ENCODE peak calls at places on chromosomes 2 and 18, in five cellular contexts. S is suprapubic skin, A is RWPE1, K is osteoblast, L is fibroblast of lung. E is an unnamed sample.

GRCh38 chr2:230627806-230628724 is 84.6 kb upstream of the CAB39 start:
- DNase-seq in S (no peak), L (peak), A (no peak), K (peak), E (no peak)

GRCh38 chr2:100974712-100975520 is 27.2 kb upstream of the RPL31 start:
- DNase-seq in L (no peak), A (no peak), S (no peak), K (no peak), E (no peak)

GRCh38 chr2:146312899-146313298 is 1531.9 kb upstream of the ACVR2A start:
- DNase-seq in K (no peak), A (no peak), S (no peak), L (peak), E (no peak)

GRCh38 chr18:63162271-63163014 is 157.1 kb downstream of the BCL2 start:
- DNase-seq in A (no peak), S (no peak), L (peak), K (no peak), E (no peak)

GRCh38 chr18:39661856-39662366 is 2096.3 kb upstream of the CELF4 start:
- DNase-seq in L (no peak), K (no peak), S (no peak), A (no peak), E (no peak)

GRCh38 chr18:14086459-14087231 is 45.6 kb downstream of the ZNF519 start:
- DNase-seq in S (no peak), A (no peak), K (peak), L (peak), E (no peak)

GRCh38 chr2:23814963-23815362 is 112.0 kb downstream of the ATAD2B start:
- DNase-seq in A (no peak), L (no peak), K (no peak), S (no peak), E (no peak)

GRCh38 chr2:235510305-235510704 is 16.5 kb downstream of the AGAP1 start:
- DNase-seq in L (no peak), A (no peak), K (no peak), S (no peak), E (no peak)

DNA sequence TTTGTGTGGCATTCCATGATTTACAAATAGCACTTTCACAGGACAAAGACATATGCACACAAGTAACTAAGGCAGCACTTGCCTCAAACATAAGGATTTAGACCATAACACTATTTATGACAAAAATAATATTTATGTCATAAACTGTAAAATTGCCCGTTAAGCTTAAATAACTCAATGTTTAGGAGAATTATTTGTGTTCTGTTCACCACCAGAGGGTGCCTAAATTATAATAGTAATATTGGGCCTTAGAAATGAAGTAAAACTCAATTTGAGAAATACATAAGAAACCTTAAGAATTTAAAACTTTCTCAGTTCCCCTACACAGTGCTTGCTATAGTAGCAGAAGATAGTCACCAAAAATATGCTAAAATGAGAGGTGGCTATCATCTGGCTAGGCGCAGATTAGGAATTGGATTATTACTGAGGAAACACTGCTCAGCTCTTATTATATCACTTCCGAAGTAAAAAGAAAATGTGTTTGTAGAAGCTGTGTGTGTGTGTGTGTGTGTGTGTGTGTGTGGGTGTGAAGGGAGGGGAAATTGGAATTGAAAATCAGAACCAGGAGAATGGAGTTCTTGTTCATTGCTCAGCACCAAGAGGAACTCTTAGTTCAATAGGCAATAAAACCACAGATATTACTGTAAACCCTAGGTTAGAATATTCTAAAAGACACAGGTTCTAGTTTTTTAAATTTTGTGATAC is 4.9 kb upstream of the CHN1 start:
- DNase-seq in S (no peak), L (no peak), K (peak), A (no peak), E (no peak)
- TF ChIP-seq CTCF in S (no peak), L (no peak), K (no peak), A (no peak), E (no peak)

GRCh38 chr2:17879137-17879912 is 858 bp downstream of the KCNS3 start:
- DNase-seq in S (peak), K (peak), L (peak), A (peak), E (peak)
- TF ChIP-seq CTCF in S (no peak), K (no peak), L (no peak), A (peak), E (no peak)

GRCh38 chr2:130819226-130819914 is 17.3 kb upstream of the ARHGEF4 start:
- DNase-seq in A (no peak), L (no peak), K (no peak), S (no peak), E (no peak)
- TF ChIP-seq CTCF in A (no peak), L (no peak), K (no peak), S (no peak), E (no peak)

GRCh38 chr2:47653909-47654789 is 128.8 kb upstream of the MSH6 start:
- DNase-seq in K (peak), A (no peak), S (no peak), L (peak), E (no peak)
- TF ChIP-seq CTCF in K (peak), A (no peak), S (no peak), L (peak), E (no peak)

DNA sequence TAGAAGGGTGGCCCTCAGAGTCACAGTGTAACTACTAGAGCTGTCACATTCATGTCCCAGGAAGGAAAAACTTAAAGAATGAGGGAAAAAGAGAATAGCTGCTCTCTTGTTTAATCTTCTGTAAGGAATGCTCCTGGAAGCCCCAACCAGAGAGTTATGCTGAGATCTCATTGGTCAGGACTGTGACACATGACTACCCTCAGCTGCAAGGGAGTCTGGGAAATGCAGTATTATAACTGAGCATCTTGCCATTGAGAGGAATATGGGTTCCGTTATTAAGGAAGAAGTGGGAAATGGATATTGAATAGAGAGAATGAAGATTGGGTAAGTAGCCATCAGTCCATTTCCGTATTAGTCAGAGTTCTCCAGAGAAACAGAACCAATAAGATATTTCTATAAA is 165.9 kb downstream of the ALPK2 start:
- DNase-seq in L (no peak), K (no peak), S (no peak), A (no peak), E (no peak)
- TF ChIP-seq CTCF in L (no peak), K (no peak), S (no peak), A (no peak), E (no peak)

DNA sequence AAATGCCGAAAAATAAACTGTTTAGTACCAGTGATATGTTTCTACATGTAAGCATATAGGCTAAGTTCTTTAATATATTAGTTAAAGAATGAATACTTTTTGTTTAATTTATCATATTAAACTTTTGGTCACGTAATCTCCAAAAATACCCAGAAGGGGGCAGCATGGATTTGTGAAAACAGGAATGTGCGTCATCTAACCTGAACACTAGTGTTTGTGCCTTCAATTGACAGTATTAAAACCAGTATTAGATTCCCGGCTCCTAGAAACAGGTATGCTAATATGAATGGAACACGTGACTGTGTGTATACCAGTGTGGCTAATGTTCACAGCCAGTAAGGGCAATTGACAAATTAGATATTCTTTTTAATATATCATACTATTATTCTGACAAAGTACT is 51.8 kb downstream of the WDR7 start:
- DNase-seq in K (peak), S (no peak), L (peak), A (peak), E (no peak)
- TF ChIP-seq CTCF in K (peak), S (no peak), L (peak), A (peak), E (peak)

E was measured in mesothelial cell of epicardium.